ENCODE peak calls at places on chromosomes 13 and 19, in nine cellular contexts. One of them, this sample, is unnamed.

GRCh38 chr13:23889598-23890224 is 511 bp upstream of the MIPEP start:
- DNase-seq in skeletal muscle cell: no peak
- DNase-seq in hepatocyte: no peak
- DNase-seq in nephron progenitor cell: no peak
- DNase-seq in activated CD4-positive, alpha-beta T cell treated with anti-CD3 and anti-CD28 coated beads, Interleukin-2, amount 50 U/mL, for 1 hour: no peak
- DNase-seq in stomach: no peak
- DNase-seq in hepatic stellate cell: peak
- DNase-seq in T-helper 2 cell: no peak
- DNase-seq in HCT116: no peak
- DNase-seq in this sample: no peak

GRCh38 chr19:45474191-45474940 is 6.6 kb downstream of the FOSB start:
- DNase-seq in activated CD4-positive, alpha-beta T cell treated with anti-CD3 and anti-CD28 coated beads, Interleukin-2, amount 50 U/mL, for 1 hour: peak
- DNase-seq in hepatic stellate cell: no peak
- DNase-seq in skeletal muscle cell: no peak
- DNase-seq in stomach: no peak
- DNase-seq in T-helper 2 cell: no peak
- DNase-seq in nephron progenitor cell: no peak
- DNase-seq in HCT116: no peak
- DNase-seq in hepatocyte: peak
- DNase-seq in this sample: no peak

GRCh38 chr13:97011446-97012131 is 17.3 kb upstream of the OXGR1 start:
- DNase-seq in skeletal muscle cell: no peak
- DNase-seq in T-helper 2 cell: no peak
- DNase-seq in hepatic stellate cell: no peak
- DNase-seq in activated CD4-positive, alpha-beta T cell treated with anti-CD3 and anti-CD28 coated beads, Interleukin-2, amount 50 U/mL, for 1 hour: no peak
- DNase-seq in nephron progenitor cell: no peak
- DNase-seq in hepatocyte: no peak
- DNase-seq in stomach: no peak
- DNase-seq in HCT116: no peak
- DNase-seq in this sample: no peak

GRCh38 chr19:2114218-2114617 is 17.5 kb downstream of the IZUMO4 start:
- DNase-seq in T-helper 2 cell: no peak
- DNase-seq in HCT116: no peak
- DNase-seq in skeletal muscle cell: no peak
- DNase-seq in hepatocyte: no peak
- DNase-seq in activated CD4-positive, alpha-beta T cell treated with anti-CD3 and anti-CD28 coated beads, Interleukin-2, amount 50 U/mL, for 1 hour: no peak
- DNase-seq in nephron progenitor cell: no peak
- DNase-seq in hepatic stellate cell: no peak
- DNase-seq in stomach: no peak
- DNase-seq in this sample: no peak

GRCh38 chr13:28355822-28356371 is 139.0 kb downstream of the FLT1 start:
- DNase-seq in T-helper 2 cell: no peak
- DNase-seq in nephron progenitor cell: no peak
- DNase-seq in HCT116: no peak
- DNase-seq in stomach: no peak
- DNase-seq in activated CD4-positive, alpha-beta T cell treated with anti-CD3 and anti-CD28 coated beads, Interleukin-2, amount 50 U/mL, for 1 hour: no peak
- DNase-seq in hepatic stellate cell: no peak
- DNase-seq in hepatocyte: peak
- DNase-seq in skeletal muscle cell: peak
- DNase-seq in this sample: no peak

GRCh38 chr19:51163257-51163656 is 21.2 kb downstream of the SIGLEC7 start:
- DNase-seq in skeletal muscle cell: no peak
- DNase-seq in hepatic stellate cell: no peak
- DNase-seq in hepatocyte: no peak
- DNase-seq in activated CD4-positive, alpha-beta T cell treated with anti-CD3 and anti-CD28 coated beads, Interleukin-2, amount 50 U/mL, for 1 hour: no peak
- DNase-seq in nephron progenitor cell: no peak
- DNase-seq in HCT116: no peak
- DNase-seq in stomach: no peak
- DNase-seq in T-helper 2 cell: no peak
- DNase-seq in this sample: no peak

GRCh38 chr13:97324115-97324514 is 102.0 kb downstream of the MBNL2 start:
- DNase-seq in HCT116: no peak
- DNase-seq in hepatic stellate cell: no peak
- DNase-seq in hepatocyte: no peak
- DNase-seq in nephron progenitor cell: no peak
- DNase-seq in skeletal muscle cell: no peak
- DNase-seq in stomach: no peak
- DNase-seq in activated CD4-positive, alpha-beta T cell treated with anti-CD3 and anti-CD28 coated beads, Interleukin-2, amount 50 U/mL, for 1 hour: no peak
- DNase-seq in T-helper 2 cell: no peak
- DNase-seq in this sample: no peak

GRCh38 chr13:30615851-30616311 is 1.8 kb upstream of the USPL1 start:
- DNase-seq in HCT116: no peak
- DNase-seq in hepatocyte: peak
- DNase-seq in stomach: no peak
- DNase-seq in hepatic stellate cell: no peak
- DNase-seq in skeletal muscle cell: no peak
- DNase-seq in T-helper 2 cell: no peak
- DNase-seq in nephron progenitor cell: no peak
- DNase-seq in activated CD4-positive, alpha-beta T cell treated with anti-CD3 and anti-CD28 coated beads, Interleukin-2, amount 50 U/mL, for 1 hour: no peak
- DNase-seq in this sample: no peak

GRCh38 chr13:24406524-24406923 is 97.1 kb downstream of the C1QTNF9 start:
- DNase-seq in skeletal muscle cell: no peak
- DNase-seq in stomach: no peak
- DNase-seq in nephron progenitor cell: no peak
- DNase-seq in hepatic stellate cell: no peak
- DNase-seq in hepatocyte: no peak
- DNase-seq in T-helper 2 cell: no peak
- DNase-seq in activated CD4-positive, alpha-beta T cell treated with anti-CD3 and anti-CD28 coated beads, Interleukin-2, amount 50 U/mL, for 1 hour: no peak
- DNase-seq in HCT116: no peak
- DNase-seq in this sample: no peak

GRCh38 chr13:106498158-106498557 is 37.3 kb downstream of the EFNB2 start:
- DNase-seq in hepatic stellate cell: no peak
- DNase-seq in HCT116: no peak
- DNase-seq in T-helper 2 cell: no peak
- DNase-seq in hepatocyte: no peak
- DNase-seq in skeletal muscle cell: no peak
- DNase-seq in nephron progenitor cell: no peak
- DNase-seq in stomach: no peak
- DNase-seq in activated CD4-positive, alpha-beta T cell treated with anti-CD3 and anti-CD28 coated beads, Interleukin-2, amount 50 U/mL, for 1 hour: no peak
- DNase-seq in this sample: no peak

GRCh38 chr19:50264483-50265186 is 61.2 kb downstream of the MYH14 start:
- DNase-seq in activated CD4-positive, alpha-beta T cell treated with anti-CD3 and anti-CD28 coated beads, Interleukin-2, amount 50 U/mL, for 1 hour: no peak
- DNase-seq in nephron progenitor cell: no peak
- DNase-seq in hepatic stellate cell: no peak
- DNase-seq in HCT116: no peak
- DNase-seq in hepatocyte: no peak
- DNase-seq in T-helper 2 cell: no peak
- DNase-seq in skeletal muscle cell: no peak
- DNase-seq in stomach: no peak
- DNase-seq in this sample: peak

GRCh38 chr13:72201726-72202125 is 334.7 kb upstream of the DACH1 start:
- DNase-seq in hepatocyte: no peak
- DNase-seq in hepatic stellate cell: no peak
- DNase-seq in activated CD4-positive, alpha-beta T cell treated with anti-CD3 and anti-CD28 coated beads, Interleukin-2, amount 50 U/mL, for 1 hour: no peak
- DNase-seq in T-helper 2 cell: no peak
- DNase-seq in skeletal muscle cell: no peak
- DNase-seq in nephron progenitor cell: no peak
- DNase-seq in HCT116: no peak
- DNase-seq in stomach: no peak
- DNase-seq in this sample: no peak

GRCh38 chr19:56637976-56638555 is 4.9 kb upstream of the SMIM17 start:
- DNase-seq in HCT116: no peak
- DNase-seq in hepatic stellate cell: peak
- DNase-seq in hepatocyte: peak
- DNase-seq in T-helper 2 cell: no peak
- DNase-seq in stomach: peak
- DNase-seq in activated CD4-positive, alpha-beta T cell treated with anti-CD3 and anti-CD28 coated beads, Interleukin-2, amount 50 U/mL, for 1 hour: peak
- DNase-seq in nephron progenitor cell: peak
- DNase-seq in skeletal muscle cell: peak
- DNase-seq in this sample: peak

GRCh38 chr19:35718345-35719041 is 690 bp downstream of the KMT2B start:
- DNase-seq in skeletal muscle cell: no peak
- DNase-seq in HCT116: no peak
- DNase-seq in hepatic stellate cell: peak
- DNase-seq in stomach: peak
- DNase-seq in T-helper 2 cell: peak
- DNase-seq in hepatocyte: peak
- DNase-seq in activated CD4-positive, alpha-beta T cell treated with anti-CD3 and anti-CD28 coated beads, Interleukin-2, amount 50 U/mL, for 1 hour: peak
- DNase-seq in nephron progenitor cell: peak
- DNase-seq in this sample: peak

GRCh38 chr13:74061939-74062595 is 72.1 kb downstream of the KLF12 start:
- DNase-seq in stomach: no peak
- DNase-seq in HCT116: no peak
- DNase-seq in activated CD4-positive, alpha-beta T cell treated with anti-CD3 and anti-CD28 coated beads, Interleukin-2, amount 50 U/mL, for 1 hour: no peak
- DNase-seq in hepatocyte: no peak
- DNase-seq in nephron progenitor cell: no peak
- DNase-seq in T-helper 2 cell: no peak
- DNase-seq in skeletal muscle cell: peak
- DNase-seq in hepatic stellate cell: no peak
- DNase-seq in this sample: no peak

GRCh38 chr13:97018029-97018819 is 23.9 kb upstream of the OXGR1 start:
- DNase-seq in hepatic stellate cell: peak
- DNase-seq in hepatocyte: peak
- DNase-seq in skeletal muscle cell: no peak
- DNase-seq in stomach: no peak
- DNase-seq in T-helper 2 cell: no peak
- DNase-seq in nephron progenitor cell: peak
- DNase-seq in HCT116: peak
- DNase-seq in activated CD4-positive, alpha-beta T cell treated with anti-CD3 and anti-CD28 coated beads, Interleukin-2, amount 50 U/mL, for 1 hour: no peak
- DNase-seq in this sample: no peak

GRCh38 chr19:6021878-6022569 is 44.1 kb upstream of the RANBP3 start:
- DNase-seq in nephron progenitor cell: peak
- DNase-seq in activated CD4-positive, alpha-beta T cell treated with anti-CD3 and anti-CD28 coated beads, Interleukin-2, amount 50 U/mL, for 1 hour: peak
- DNase-seq in hepatic stellate cell: peak
- DNase-seq in hepatocyte: peak
- DNase-seq in T-helper 2 cell: peak
- DNase-seq in stomach: peak
- DNase-seq in HCT116: peak
- DNase-seq in skeletal muscle cell: peak
- DNase-seq in this sample: peak

GRCh38 chr13:26557393-26558073 is at the start of gene WASF3:
- DNase-seq in skeletal muscle cell: peak
- DNase-seq in activated CD4-positive, alpha-beta T cell treated with anti-CD3 and anti-CD28 coated beads, Interleukin-2, amount 50 U/mL, for 1 hour: no peak
- DNase-seq in hepatocyte: peak
- DNase-seq in T-helper 2 cell: no peak
- DNase-seq in HCT116: peak
- DNase-seq in stomach: peak
- DNase-seq in hepatic stellate cell: peak
- DNase-seq in nephron progenitor cell: peak
- DNase-seq in this sample: peak

GRCh38 chr13:41678320-41678719 is 221.0 kb downstream of the RGCC start:
- DNase-seq in skeletal muscle cell: no peak
- DNase-seq in nephron progenitor cell: no peak
- DNase-seq in hepatocyte: no peak
- DNase-seq in HCT116: no peak
- DNase-seq in T-helper 2 cell: no peak
- DNase-seq in stomach: no peak
- DNase-seq in hepatic stellate cell: no peak
- DNase-seq in activated CD4-positive, alpha-beta T cell treated with anti-CD3 and anti-CD28 coated beads, Interleukin-2, amount 50 U/mL, for 1 hour: no peak
- DNase-seq in this sample: no peak

This sample was measured in A549.